ENCODE peak calls at places on chromosomes 6 and 20, in eight cellular contexts. L is IMR-90, P is A549, B is H1, M is GM12878, C is HCT116, Z is K562, T is HepG2. Y is an unnamed sample.

GRCh38 chr6:136754820-136755219 is 37.5 kb downstream of the MAP3K5 start:
- DNase-seq in B (no peak), P (no peak), C (no peak), T (no peak), L (no peak), M (no peak), Z (peak; percentile 56), Y (no peak)

GRCh38 chr6:44662461-44663121 is 275.1 kb downstream of the CDC5L start:
- DNase-seq in Z (no peak), M (no peak), P (no peak), L (no peak), T (peak; percentile 15), B (peak; percentile 64), C (no peak), Y (no peak)

GRCh38 chr6:133814235-133814634 is 74.7 kb upstream of the TCF21 start:
- DNase-seq in B (no peak), Z (no peak), M (no peak), T (no peak), L (peak; percentile 58), P (no peak), C (no peak), Y (no peak)

GRCh38 chr6:4472222-4472621 is 304.0 kb upstream of the CDYL start:
- DNase-seq in Z (no peak), C (no peak), M (no peak), T (no peak), B (no peak), L (no peak), P (no peak), Y (no peak)

GRCh38 chr6:104829183-104829958 is 30.3 kb downstream of the HACE1 start:
- DNase-seq in Z (no peak), L (no peak), B (no peak), P (no peak), C (no peak), M (no peak), T (no peak), Y (no peak)

GRCh38 chr6:650098-650497 is 6.8 kb downstream of the HUS1B start:
- DNase-seq in C (no peak), T (no peak), L (peak; percentile 78), B (no peak), P (no peak), M (no peak), Z (no peak), Y (no peak)

GRCh38 chr6:12923644-12924235 is 207.2 kb downstream of the PHACTR1 start:
- DNase-seq in B (no peak), T (no peak), L (no peak), Z (no peak), P (no peak), M (no peak), C (no peak), Y (no peak)

GRCh38 chr6:82178084-82178758 is 69.3 kb downstream of the IBTK start:
- DNase-seq in M (no peak), L (peak; percentile 55), Z (no peak), P (peak; percentile 13), T (peak; percentile 5), B (no peak), C (no peak), Y (peak; percentile 19)

GRCh38 chr6:116101298-116101718 is 655 bp downstream of the NT5DC1 start:
- DNase-seq in M (no peak), C (no peak), B (no peak), L (no peak), T (no peak), P (no peak), Z (peak; percentile 86), Y (no peak)

GRCh38 chr6:21556968-21557721 is 36.4 kb upstream of the SOX4 start:
- DNase-seq in T (no peak), P (no peak), Z (no peak), B (no peak), M (no peak), C (no peak), L (no peak), Y (no peak)

GRCh38 chr6:81762132-81762531 is 9.7 kb upstream of the TENT5A start:
- DNase-seq in P (no peak), C (no peak), T (no peak), Z (no peak), M (no peak), B (no peak), L (peak; percentile 37), Y (peak; percentile 53)

GRCh38 chr6:63634630-63635029 is 972 bp upstream of the PHF3 start:
- DNase-seq in L (no peak), Z (peak; percentile 17), P (no peak), B (no peak), M (no peak), T (peak; percentile 23), C (no peak), Y (no peak)

GRCh38 chr20:23659989-23660837 is 22.5 kb upstream of the CST3 start:
- DNase-seq in C (no peak), T (peak; percentile 73), M (no peak), B (no peak), Z (peak; percentile 24), P (no peak), L (peak; percentile 43), Y (no peak)

GRCh38 chr20:43715511-43715910 is 11.3 kb downstream of the GTSF1L start:
- DNase-seq in C (no peak), M (no peak), Z (no peak), P (no peak), L (no peak), B (no peak), T (no peak), Y (no peak)
- TF ChIP-seq RAD21 in C (no peak), M (no peak), Z (no peak), P (no peak), L (no peak), B (no peak), T (no peak), Y (no peak)

DNA sequence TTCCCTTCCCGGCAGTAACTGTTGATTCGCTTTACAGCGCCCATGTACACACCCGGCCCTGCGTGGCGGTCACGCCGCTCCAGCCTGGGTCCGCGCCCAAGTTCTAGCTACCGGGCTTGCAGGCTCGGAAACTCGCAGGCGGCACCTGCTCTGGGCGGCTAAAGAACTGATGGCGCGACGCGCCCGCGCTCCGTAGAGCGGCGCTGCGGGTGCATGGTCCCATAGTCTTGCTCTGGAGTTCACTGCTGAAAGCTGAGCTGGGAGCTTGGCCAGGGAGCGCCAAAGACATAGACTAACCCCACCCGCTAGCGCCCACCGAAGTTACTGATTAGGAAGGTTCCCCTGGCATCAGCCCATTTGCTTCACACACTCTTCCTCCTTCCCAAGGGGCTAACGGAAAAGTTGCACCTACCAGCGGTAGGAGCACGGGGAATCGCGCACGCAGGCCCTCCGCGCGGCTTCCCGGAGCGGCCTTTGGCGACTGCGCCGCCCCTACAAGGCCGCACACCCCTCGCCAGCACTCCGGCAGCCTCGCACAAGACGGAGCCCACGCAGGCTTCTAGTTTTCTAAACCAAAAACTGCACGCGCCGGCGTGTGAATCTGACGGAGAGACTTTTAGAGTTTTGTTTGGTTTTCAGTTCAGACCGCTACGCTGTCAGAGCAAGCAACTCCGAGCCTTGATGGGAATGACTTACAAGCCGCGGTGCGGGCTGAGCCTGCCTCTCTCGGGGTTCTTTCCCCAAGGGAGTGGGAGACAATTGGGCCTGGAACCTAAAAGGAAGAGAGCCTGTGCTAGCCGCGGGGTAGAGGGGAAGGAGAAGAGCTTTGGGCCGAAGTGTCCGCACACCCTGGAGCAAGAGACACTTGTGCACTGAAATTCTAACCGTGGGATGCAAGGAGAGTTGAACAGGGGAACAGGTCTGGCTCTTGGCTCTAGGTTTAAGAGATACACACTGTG is 994 bp upstream of the POU3F2 start:
- DNase-seq in C (no peak), B (peak; percentile 71), Z (no peak), M (no peak), P (peak; percentile 56), T (no peak), L (peak; percentile 16), Y (peak; percentile 80)
- TF ChIP-seq RAD21 in C (no peak), B (peak; percentile 34), Z (no peak), M (no peak), P (no peak), T (no peak), L (no peak), Y (peak; percentile 32)

GRCh38 chr6:36728289-36729168 is 30.9 kb downstream of the RAB44 start:
- DNase-seq in B (no peak), T (no peak), C (no peak), M (no peak), P (no peak), L (no peak), Z (no peak), Y (no peak)

GRCh38 chr6:36722879-36723278 is 25.3 kb downstream of the RAB44 start:
- DNase-seq in C (no peak), T (no peak), B (no peak), M (no peak), P (no peak), Z (no peak), L (no peak), Y (no peak)

GRCh38 chr6:36727491-36728021 is 29.9 kb downstream of the RAB44 start:
- DNase-seq in B (no peak), M (peak; percentile 39), T (no peak), C (no peak), L (peak; percentile 29), Z (no peak), P (no peak), Y (no peak)

GRCh38 chr6:36724514-36725385 is 27.1 kb downstream of the RAB44 start:
- DNase-seq in P (peak; percentile 70), L (peak; percentile 65), Z (peak; percentile 80), B (peak; percentile 86), T (peak; percentile 77), C (peak; percentile 78), M (no peak), Y (peak; percentile 85)

DNA sequence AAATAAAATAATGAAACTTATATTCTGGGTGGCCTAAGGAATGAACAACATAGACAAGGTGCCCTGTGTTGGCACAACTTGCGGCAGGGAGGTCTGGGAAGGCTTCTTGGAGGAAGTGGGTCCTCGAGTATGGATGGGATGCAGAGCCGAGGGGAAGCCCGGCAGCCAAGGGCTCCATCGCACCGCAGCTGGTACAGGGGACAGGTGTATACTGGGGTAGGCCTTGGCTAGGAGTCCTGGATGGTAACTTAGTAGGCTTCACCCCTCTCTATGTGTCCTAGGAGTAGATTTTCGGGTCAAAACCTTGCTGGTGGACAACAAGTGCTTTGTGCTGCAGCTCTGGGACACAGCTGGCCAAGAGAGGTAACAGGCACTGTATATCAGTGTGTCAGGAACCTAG is 28.0 kb downstream of the RAB44 start:
- DNase-seq in Z (no peak), M (no peak), T (no peak), B (no peak), L (no peak), C (no peak), P (no peak), Y (no peak)
- TF ChIP-seq RAD21 in Z (no peak), M (no peak), T (no peak), B (no peak), L (no peak), C (no peak), P (no peak), Y (no peak)

GRCh38 chr20:54510546-54511129 is 35.2 kb downstream of the DOK5 start:
- DNase-seq in B (peak; percentile 51), Z (no peak), P (no peak), T (no peak), C (no peak), M (no peak), L (no peak), Y (no peak)
- TF ChIP-seq RAD21 in B (no peak), Z (no peak), P (no peak), T (no peak), C (no peak), M (no peak), L (no peak), Y (no peak)